ENCODE peak calls at places on chromosomes 12 and 14, in seven cellular contexts. N is cardiac fibroblast, M is transverse colon, V is astrocyte of the cerebellum, B is hepatocyte, L is GM06990, Z is psoas muscle. J is an unnamed sample.
A peak's percentile ranks its signal among the peaks of the same experiment; 100 is the strongest.

GRCh38 chr12:4849946-4850345 is 59.8 kb upstream of the KCNA1 start:
- DNase-seq in V (no peak), Z (no peak), M (no peak), N (no peak), L (no peak), B (no peak), J (no peak)

GRCh38 chr14:65239143-65239672 is 136.9 kb upstream of the MAX start:
- DNase-seq in N (peak; percentile 92), V (peak; percentile 64), B (peak; percentile 63), M (peak; percentile 59), L (no peak), Z (no peak), J (peak; percentile 97)

GRCh38 chr14:103641181-103641580 is 12.2 kb downstream of the KLC1 start:
- DNase-seq in M (no peak), B (no peak), L (no peak), N (peak; percentile 54), Z (no peak), V (peak; percentile 16), J (peak; percentile 54)

GRCh38 chr12:125775507-125775906 is 710.3 kb downstream of the AACS start:
- DNase-seq in Z (no peak), M (no peak), V (no peak), L (no peak), B (no peak), N (no peak), J (no peak)

GRCh38 chr12:85527192-85527591 is 247.2 kb downstream of the ALX1 start:
- DNase-seq in V (no peak), Z (no peak), N (no peak), L (peak; percentile 37), B (no peak), M (no peak), J (no peak)

GRCh38 chr14:103141117-103141796 is 18.0 kb downstream of the TNFAIP2 start:
- DNase-seq in M (peak; percentile 63), Z (no peak), L (no peak), V (no peak), N (peak; percentile 65), B (peak; percentile 46), J (peak; percentile 58)

GRCh38 chr12:98417303-98417702 is 98.1 kb upstream of the TMPO start:
- DNase-seq in V (no peak), Z (no peak), L (no peak), M (no peak), N (peak; percentile 39), B (no peak), J (no peak)

GRCh38 chr14:69077841-69078240 is 75.1 kb downstream of the DCAF5 start:
- DNase-seq in M (no peak), N (peak; percentile 94), Z (no peak), V (peak; percentile 63), B (peak; percentile 45), L (no peak), J (peak; percentile 85)

GRCh38 chr14:81400852-81401251 is 728 bp upstream of the STON2 start:
- DNase-seq in V (peak; percentile 100), Z (peak; percentile 85), N (peak; percentile 99), M (peak; percentile 72), L (no peak), B (peak; percentile 51), J (peak; percentile 99)

GRCh38 chr12:12612403-12612802 is 727 bp downstream of the CREBL2 start:
- DNase-seq in V (peak; percentile 72), L (no peak), N (peak; percentile 77), M (no peak), Z (no peak), B (peak; percentile 40), J (peak; percentile 71)

GRCh38 chr12:87596636-87597035 is 432.6 kb downstream of the C12orf50 start:
- DNase-seq in V (no peak), Z (no peak), M (no peak), B (no peak), N (no peak), L (no peak), J (peak; percentile 45)

GRCh38 chr12:39807043-39807442 is 187.4 kb upstream of the ABCD2 start:
- DNase-seq in B (no peak), Z (no peak), M (no peak), V (no peak), N (peak; percentile 29), L (no peak), J (no peak)

GRCh38 chr12:28331130-28331529 is 140.9 kb downstream of the CCDC91 start:
- DNase-seq in V (no peak), M (no peak), B (no peak), L (no peak), Z (no peak), N (no peak), J (peak; percentile 9)

DNA sequence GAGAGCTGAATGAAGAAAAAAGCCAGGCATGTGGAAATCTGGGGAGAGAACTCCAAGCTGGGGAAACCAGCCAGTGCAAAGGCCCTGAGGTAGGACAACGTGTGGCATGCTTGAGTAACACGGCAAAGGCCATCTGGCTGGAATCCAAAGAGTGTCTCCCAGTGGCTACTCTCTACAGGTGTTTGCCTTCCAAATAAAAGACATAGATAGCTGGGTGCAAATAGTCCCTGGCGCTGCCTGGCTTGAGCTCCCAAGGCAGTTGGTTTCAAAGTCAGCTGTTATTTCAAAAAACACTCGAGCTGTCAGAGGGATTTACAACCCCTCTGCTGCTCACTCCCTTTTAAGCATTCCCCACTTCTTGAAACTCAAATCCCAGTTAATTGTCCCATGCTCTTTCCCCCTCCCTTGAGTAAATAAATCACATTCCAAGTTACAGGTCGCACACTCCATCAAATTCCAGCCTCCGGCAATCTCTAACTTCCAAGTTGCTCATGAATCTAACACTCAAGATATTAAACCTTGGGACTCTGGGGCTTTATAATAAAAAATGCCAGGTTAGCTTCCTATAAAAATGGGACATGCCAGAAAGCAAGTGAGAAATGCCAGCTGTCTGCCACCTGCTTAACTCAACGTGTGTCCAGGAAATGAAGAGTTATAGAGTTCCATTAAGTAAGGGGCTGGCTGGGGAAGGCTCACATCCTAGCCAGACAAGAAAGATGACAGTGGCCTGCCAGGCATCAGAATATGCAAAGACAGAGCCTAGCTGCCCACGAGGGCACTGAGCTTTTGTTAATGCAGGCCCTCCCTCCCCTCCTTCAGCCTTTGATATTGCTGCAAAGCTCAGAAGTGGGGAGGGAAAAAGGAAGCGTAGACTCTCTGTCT is 133.6 kb upstream of the NOS1 start:
- DNase-seq in L (no peak), N (no peak), B (peak; percentile 51), V (no peak), Z (no peak), M (peak; percentile 9), J (no peak)
- TF ChIP-seq CTCF in L (no peak), N (no peak), B (no peak), V (no peak), Z (no peak), M (no peak), J (no peak)

DNA sequence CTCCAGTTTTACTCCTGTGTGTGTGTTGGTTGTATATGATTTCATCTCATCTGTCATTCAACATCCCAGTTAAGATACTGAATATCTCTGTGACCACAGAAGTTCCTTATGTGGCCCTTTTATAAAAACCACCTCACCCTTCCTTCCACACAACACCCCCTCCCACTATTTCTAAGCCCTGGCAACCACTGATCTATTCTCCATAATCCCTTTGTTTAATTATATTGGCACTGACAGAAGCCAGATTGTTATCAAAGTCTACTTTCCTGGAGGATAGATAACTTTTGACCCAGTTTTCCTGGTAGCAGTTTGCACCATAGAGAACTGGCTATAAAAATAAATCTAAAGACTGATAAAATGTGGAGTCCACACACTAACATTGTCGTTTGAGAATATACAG is 902.8 kb downstream of the SLC16A7 start:
- DNase-seq in L (no peak), B (no peak), N (no peak), Z (no peak), M (no peak), V (no peak), J (no peak)
- H3K4me3 ChIP-seq in L (no peak overlapping the region), B (no peak overlapping the region), N (no peak overlapping the region), Z (no peak overlapping the region), M (no peak overlapping the region), V (no peak overlapping the region), J (no peak overlapping the region)

GRCh38 chr14:72946491-72946890 is 20.2 kb downstream of the DCAF4 start:
- DNase-seq in M (no peak), N (peak; percentile 19), Z (no peak), L (no peak), V (no peak), B (no peak), J (no peak)
- TF ChIP-seq CTCF in M (no peak), N (no peak), Z (no peak), L (no peak), V (no peak), B (no peak), J (no peak)

GRCh38 chr14:100526632-100527031 is 60.6 kb downstream of the BEGAIN start:
- DNase-seq in M (no peak), V (no peak), B (peak; percentile 4), L (no peak), Z (no peak), N (no peak), J (no peak)

GRCh38 chr14:100530270-100531072 is 56.7 kb downstream of the BEGAIN start:
- DNase-seq in Z (peak; percentile 49), N (no peak), M (no peak), V (no peak), L (no peak), B (peak; percentile 2), J (no peak)

GRCh38 chr14:100529561-100530031 is 57.6 kb downstream of the BEGAIN start:
- DNase-seq in Z (peak; percentile 50), V (no peak), B (peak; percentile 2), L (peak; percentile 3), N (no peak), M (no peak), J (no peak)

GRCh38 chr14:100531152-100531551 is 56.1 kb downstream of the BEGAIN start:
- DNase-seq in M (no peak), L (peak; percentile 1), N (no peak), B (no peak), V (no peak), Z (peak; percentile 28), J (no peak)

GRCh38 chr14:100528962-100529560 is 58.2 kb downstream of the BEGAIN start:
- DNase-seq in M (no peak), B (peak; percentile 3), N (no peak), V (no peak), Z (no peak), L (peak; percentile 1), J (no peak)
- H3K4me3 ChIP-seq in M (no peak overlapping the region), B (no peak overlapping the region), N (no peak overlapping the region), V (no peak overlapping the region), Z (no peak overlapping the region), L (no peak overlapping the region), J (no peak overlapping the region)